ENCODE peak calls at places on chromosome 21, in five cellular contexts. N is activated CD4-positive, alpha-beta T cell treated with anti-CD3 and anti-CD28 coated beads for 36 hours; U is stimulated activated effector memory CD8-positive, alpha-beta T cell treated with anti-CD3 and anti-CD28 coated beads, Interleukin-12 subunit alpha, Interleukin-12 subunit beta, amount 100 ng/mL, for 72 hours; X is CD8-positive, alpha-beta T cell; F is A549. D is an unnamed sample.

GRCh38 chr21:33424214-33424613 is 21.0 kb downstream of the IFNGR2 start:
- ATAC-seq in F (no peak), U (no peak), N (no peak), X (no peak), D (no peak)

GRCh38 chr21:38140192-38140905 is 116.4 kb upstream of the KCNJ15 start:
- ATAC-seq in U (no peak), N (no peak), F (peak), X (no peak), D (no peak)

GRCh38 chr21:35430260-35430659 is 381.2 kb upstream of the RUNX1 start:
- ATAC-seq in U (no peak), F (no peak), X (no peak), N (no peak), D (no peak)

GRCh38 chr21:25934130-25934529 is 199.4 kb downstream of the GABPA start:
- ATAC-seq in N (no peak), F (no peak), U (no peak), X (no peak), D (no peak)

GRCh38 chr21:20999567-21000169 is 1.5 kb downstream of the NCAM2 start:
- ATAC-seq in N (no peak), U (no peak), F (no peak), X (no peak), D (no peak)

GRCh38 chr21:39687069-39687468 is 57.9 kb upstream of the IGSF5 start:
- ATAC-seq in U (no peak), X (no peak), F (no peak), N (no peak), D (no peak)

GRCh38 chr21:33308586-33309490 is 15.9 kb upstream of the IFNAR1 start:
- ATAC-seq in N (no peak), X (peak), U (no peak), F (no peak), D (no peak)

GRCh38 chr21:46092026-46092764 is 5.7 kb upstream of the COL6A2 start:
- ATAC-seq in U (no peak), F (no peak), X (no peak), N (no peak), D (no peak)

GRCh38 chr21:42503711-42504110 is 7.7 kb upstream of the RSPH1 start:
- ATAC-seq in U (peak), X (no peak), N (no peak), F (no peak), D (no peak)

GRCh38 chr21:45088729-45089128 is 14.3 kb downstream of the ADARB1 start:
- ATAC-seq in F (no peak), U (peak), N (peak), X (no peak), D (peak)

GRCh38 chr21:38771536-38771935 is 34.2 kb upstream of the ETS2 start:
- ATAC-seq in F (no peak), N (no peak), X (no peak), U (no peak), D (no peak)

GRCh38 chr21:39444406-39445145 is 1.0 kb downstream of the LCA5L start:
- ATAC-seq in F (peak), X (no peak), U (no peak), N (no peak), D (no peak)

GRCh38 chr21:44024895-44025353 is 12.8 kb downstream of the TRAPPC10 start:
- ATAC-seq in U (no peak), F (no peak), N (no peak), X (no peak), D (peak)

GRCh38 chr21:41207401-41208388 is 39.7 kb downstream of the BACE2 start:
- ATAC-seq in N (no peak), X (peak), U (no peak), F (no peak), D (peak)

GRCh38 chr21:36478207-36478701 is 1.7 kb downstream of the CLDN14 start:
- ATAC-seq in F (peak), U (peak), X (no peak), N (peak), D (peak)

GRCh38 chr21:31117046-31117916 is 79.0 kb upstream of the KRTAP19-8 start:
- ATAC-seq in N (peak), F (no peak), X (no peak), U (peak), D (peak)

GRCh38 chr21:38476385-38476784 is 21.9 kb downstream of the ERG start:
- ATAC-seq in X (no peak), U (no peak), N (no peak), F (no peak), D (no peak)

GRCh38 chr21:42363331-42363730 is 3.0 kb downstream of the TFF1 start:
- ATAC-seq in N (no peak), X (no peak), U (no peak), F (no peak), D (no peak)

GRCh38 chr21:44701541-44701940 is 4.6 kb downstream of the KRTAP10-12 start:
- ATAC-seq in U (no peak), N (no peak), X (no peak), F (no peak), D (no peak)

GRCh38 chr21:17585875-17586450 is 26.7 kb downstream of the BTG3 start:
- ATAC-seq in U (no peak), N (no peak), X (peak), F (no peak), D (no peak)

GRCh38 chr21:43343095-43343991 is 83.6 kb downstream of the SIK1 start:
- ATAC-seq in U (no peak), N (no peak), X (no peak), F (peak), D (no peak)

GRCh38 chr21:31351438-31351837 is 7.4 kb upstream of the TIAM1 start:
- ATAC-seq in U (no peak), N (no peak), F (no peak), X (no peak), D (no peak)

GRCh38 chr21:45153358-45154318 is 79.3 kb downstream of the ADARB1 start:
- ATAC-seq in N (no peak), U (no peak), X (no peak), F (no peak), D (no peak)

GRCh38 chr21:43959231-43960041 is 52.7 kb upstream of the TRAPPC10 start:
- ATAC-seq in U (peak), F (no peak), N (no peak), X (no peak), D (no peak)

GRCh38 chr21:42319851-42320602 is 4.8 kb upstream of the TFF3 start:
- ATAC-seq in X (no peak), F (no peak), U (peak), N (no peak), D (no peak)

GRCh38 chr21:27268290-27268689 is 301.4 kb upstream of the ADAMTS5 start:
- ATAC-seq in N (no peak), U (no peak), X (no peak), F (no peak), D (no peak)

GRCh38 chr21:36508948-36509347 is 29.0 kb upstream of the CLDN14 start:
- ATAC-seq in U (no peak), X (no peak), N (no peak), F (no peak), D (no peak)

GRCh38 chr21:38963006-38963405 is 157.3 kb downstream of the ETS2 start:
- ATAC-seq in N (no peak), X (no peak), F (no peak), U (no peak), D (no peak)

GRCh38 chr21:33866851-33867250 is 48.8 kb downstream of the ATP5PO start:
- ATAC-seq in N (no peak), F (no peak), X (no peak), U (no peak), D (no peak)

GRCh38 chr21:43763901-43764523 is 12.1 kb downstream of the CSTB start:
- ATAC-seq in X (no peak), N (no peak), U (no peak), F (no peak), D (no peak)

GRCh38 chr21:45029298-45029967 is 44.9 kb upstream of the ADARB1 start:
- ATAC-seq in N (no peak), X (no peak), U (peak), F (no peak), D (no peak)

GRCh38 chr21:32777269-32777668 is 5.7 kb upstream of the PAXBP1 start:
- ATAC-seq in U (peak), F (no peak), N (peak), X (no peak), D (peak)

D was measured in activated T-helper 17 cell treated with anti-CD3 and anti-CD28 coated beads, Interleukin-2, amount 50 U/mL, for 72 hours.